ENCODE peak calls at places on chromosomes 3 and 15, in five cellular contexts. K is IMR-90, I is H9, H is H1, A is mesendoderm. B is an unnamed sample.
A peak's percentile ranks its signal among the peaks of the same experiment; 100 is the strongest.

GRCh38 chr3:16011376-16011775 is 163.1 kb upstream of the GALNT15 start:
- DNase-seq in I (no peak), H (no peak), A (no peak), K (peak; percentile 58), B (no peak)

GRCh38 chr15:43253431-43254403 is 13.0 kb downstream of the TGM5 start:
- DNase-seq in A (no peak), I (no peak), H (no peak), K (peak; percentile 18), B (no peak)

GRCh38 chr15:40105517-40106202 is 3.0 kb downstream of the BMF start:
- DNase-seq in I (no peak), A (no peak), H (no peak), K (no peak), B (no peak)

GRCh38 chr15:74845581-74845980 is 2.6 kb upstream of the ULK3 start:
- DNase-seq in H (no peak), K (no peak), A (no peak), I (no peak), B (no peak)

GRCh38 chr15:99414755-99415731 is 150.7 kb upstream of the MEF2A start:
- DNase-seq in H (no peak), K (no peak), A (no peak), I (peak; percentile 18), B (no peak)

GRCh38 chr3:151584603-151585002 is 123.7 kb upstream of the IGSF10 start:
- DNase-seq in H (no peak), I (no peak), A (no peak), K (no peak), B (no peak)

GRCh38 chr15:52493968-52494367 is 34.7 kb downstream of the MYO5A start:
- DNase-seq in H (no peak), A (no peak), K (peak; percentile 45), I (no peak), B (no peak)

GRCh38 chr3:17831366-17831765 is 88.9 kb upstream of the TBC1D5 start:
- DNase-seq in A (no peak), I (no peak), K (peak; percentile 9), H (no peak), B (no peak)

GRCh38 chr3:161221881-161222600 is 930 bp downstream of the NMD3 start:
- DNase-seq in K (peak; percentile 27), I (no peak), A (peak; percentile 17), H (no peak), B (no peak)

GRCh38 chr3:177622520-177622919 is 425.2 kb upstream of the TBL1XR1 start:
- DNase-seq in A (peak; percentile 51), K (no peak), I (no peak), H (no peak), B (no peak)

GRCh38 chr3:197041875-197042488 is 12.4 kb upstream of the MELTF start:
- DNase-seq in K (no peak), I (no peak), H (no peak), A (no peak), B (no peak)

GRCh38 chr3:117545484-117545883 is 835.9 kb downstream of the TUSC7 start:
- DNase-seq in H (no peak), A (no peak), I (no peak), K (no peak), B (no peak)
- H2AK5ac ChIP-seq in H (no peak overlapping the region), A (no peak overlapping the region), I (no peak overlapping the region), K (no peak overlapping the region), B (no peak overlapping the region)

GRCh38 chr3:119579366-119580147 is at the start of gene ADPRH:
- DNase-seq in K (peak; percentile 17), I (peak; percentile 82), H (no peak), A (peak; percentile 88), B (peak; percentile 68)

GRCh38 chr3:119582178-119582577 is 2.9 kb downstream of the ADPRH start:
- DNase-seq in K (peak; percentile 43), A (no peak), I (no peak), H (no peak), B (no peak)

GRCh38 chr3:119585193-119585592 is 5.9 kb downstream of the ADPRH start:
- DNase-seq in H (no peak), A (no peak), I (no peak), K (no peak), B (no peak)

GRCh38 chr3:119575507-119575906 is 3.8 kb upstream of the ADPRH start:
- DNase-seq in K (no peak), H (no peak), A (no peak), I (no peak), B (no peak)

DNA sequence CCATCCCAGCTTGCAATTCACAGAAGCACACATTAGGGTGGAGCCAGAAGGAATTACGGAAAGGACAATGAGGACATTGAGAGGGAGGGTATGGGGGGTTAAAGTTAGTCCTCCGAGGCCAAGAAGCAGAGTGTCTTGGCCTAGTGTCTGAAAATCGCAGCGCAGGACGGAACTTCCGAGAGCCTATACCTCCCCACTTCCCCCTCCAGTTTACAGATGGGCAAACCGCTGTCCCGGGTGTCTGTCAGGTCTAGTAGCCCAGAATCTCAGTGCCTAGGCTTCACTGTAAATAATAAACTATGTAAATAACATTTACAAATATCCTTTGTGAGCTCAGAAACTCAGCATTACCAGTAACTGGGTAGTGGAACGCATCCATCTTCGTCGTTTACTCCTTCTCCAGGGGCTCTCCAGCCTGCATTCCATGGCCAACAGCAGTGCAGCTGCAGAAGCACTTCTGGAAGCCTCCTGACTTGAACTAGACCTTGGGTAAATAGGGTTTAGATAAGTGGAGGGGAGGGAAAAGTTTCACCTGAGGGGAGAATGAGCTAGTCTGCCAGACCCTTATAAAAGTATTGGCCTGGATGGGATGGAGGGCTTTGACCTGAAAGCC is 962 bp downstream of the ADPRH start:
- DNase-seq in K (no peak), A (peak; percentile 81), I (peak; percentile 44), H (no peak), B (no peak)
- H3K4ac ChIP-seq in K (peak overlapping the region; percentile 39), A (no peak overlapping the region), I (no peak overlapping the region), H (no peak overlapping the region), B (no peak overlapping the region)

DNA sequence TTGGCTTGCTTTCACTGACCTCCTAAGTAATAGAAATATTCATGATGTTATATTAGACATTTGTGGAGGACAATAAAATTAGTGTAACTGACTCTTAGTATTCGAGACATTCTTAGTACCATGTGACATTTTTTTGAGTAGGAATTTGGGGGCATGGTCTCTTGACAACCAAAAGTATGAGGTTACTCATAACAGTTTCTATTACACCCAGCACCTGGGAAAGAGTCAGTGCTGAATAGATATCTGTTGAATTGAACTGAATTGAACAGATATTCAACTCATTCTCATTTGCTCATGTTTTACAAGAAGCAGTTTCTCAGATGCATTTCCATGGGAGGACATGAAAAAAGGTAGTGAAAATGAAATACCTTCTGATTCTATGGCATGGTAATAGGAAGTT is 84.4 kb downstream of the CMSS1 start:
- DNase-seq in I (no peak), A (no peak), K (peak; percentile 43), H (no peak), B (no peak)
- H3K4me1 ChIP-seq in I (no peaks in the 10 kb centered on the region), A (no peaks in the 10 kb centered on the region), K (peaks cover 8% of the 10 kb centered on the region), H (no peaks in the 10 kb centered on the region), B (peaks cover 10% of the 10 kb centered on the region)

DNA sequence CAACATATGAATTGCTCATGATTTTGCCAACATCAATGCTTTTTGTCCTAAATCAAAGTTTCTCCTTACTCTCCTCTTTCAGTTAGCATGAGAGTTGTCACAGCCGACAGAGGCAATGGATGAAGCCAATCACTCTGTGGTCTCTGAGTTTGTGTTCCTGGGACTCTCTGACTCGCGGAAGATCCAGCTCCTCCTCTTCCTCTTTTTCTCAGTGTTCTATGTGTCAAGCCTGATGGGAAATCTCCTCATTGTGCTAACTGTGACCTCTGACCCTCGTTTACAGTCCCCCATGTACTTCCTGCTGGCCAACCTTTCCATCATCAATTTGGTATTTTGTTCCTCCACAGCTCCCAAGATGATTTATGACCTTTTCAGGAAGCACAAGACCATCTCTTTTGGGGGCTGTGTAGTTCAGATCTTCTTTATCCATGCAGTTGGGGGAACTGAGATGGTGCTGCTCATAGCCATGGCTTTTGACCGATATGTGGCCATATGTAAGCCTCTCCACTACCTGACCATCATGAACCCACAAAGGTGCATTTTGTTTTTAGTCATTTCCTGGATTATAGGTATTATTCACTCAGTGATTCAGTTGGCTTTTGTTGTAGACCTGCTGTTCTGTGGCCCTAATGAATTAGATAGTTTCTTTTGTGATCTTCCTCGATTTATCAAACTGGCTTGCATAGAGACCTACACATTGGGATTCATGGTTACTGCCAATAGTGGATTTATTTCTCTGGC is 2.5 kb downstream of the OR4F6 start:
- DNase-seq in K (no peak), A (no peak), H (no peak), I (no peak), B (no peak)
- H2AK5ac ChIP-seq in K (peak overlapping the region; percentile 60), A (no peak overlapping the region), H (no peak overlapping the region), I (no peak overlapping the region), B (no peak overlapping the region)

GRCh38 chr15:89916660-89917059 is 3.9 kb upstream of the ARPIN start:
- DNase-seq in K (no peak), A (no peak), I (no peak), H (no peak), B (no peak)

GRCh38 chr15:89912145-89912673 is 543 bp downstream of the ARPIN start:
- DNase-seq in K (no peak), I (peak; percentile 61), H (no peak), A (peak; percentile 35), B (peak; percentile 26)

GRCh38 chr15:89909611-89910010 is 3.1 kb downstream of the ARPIN start:
- DNase-seq in K (no peak), A (no peak), H (no peak), I (no peak), B (no peak)

GRCh38 chr15:89910891-89911626 is 1.7 kb downstream of the ARPIN start:
- DNase-seq in A (no peak), I (no peak), K (no peak), H (no peak), B (no peak)

DNA sequence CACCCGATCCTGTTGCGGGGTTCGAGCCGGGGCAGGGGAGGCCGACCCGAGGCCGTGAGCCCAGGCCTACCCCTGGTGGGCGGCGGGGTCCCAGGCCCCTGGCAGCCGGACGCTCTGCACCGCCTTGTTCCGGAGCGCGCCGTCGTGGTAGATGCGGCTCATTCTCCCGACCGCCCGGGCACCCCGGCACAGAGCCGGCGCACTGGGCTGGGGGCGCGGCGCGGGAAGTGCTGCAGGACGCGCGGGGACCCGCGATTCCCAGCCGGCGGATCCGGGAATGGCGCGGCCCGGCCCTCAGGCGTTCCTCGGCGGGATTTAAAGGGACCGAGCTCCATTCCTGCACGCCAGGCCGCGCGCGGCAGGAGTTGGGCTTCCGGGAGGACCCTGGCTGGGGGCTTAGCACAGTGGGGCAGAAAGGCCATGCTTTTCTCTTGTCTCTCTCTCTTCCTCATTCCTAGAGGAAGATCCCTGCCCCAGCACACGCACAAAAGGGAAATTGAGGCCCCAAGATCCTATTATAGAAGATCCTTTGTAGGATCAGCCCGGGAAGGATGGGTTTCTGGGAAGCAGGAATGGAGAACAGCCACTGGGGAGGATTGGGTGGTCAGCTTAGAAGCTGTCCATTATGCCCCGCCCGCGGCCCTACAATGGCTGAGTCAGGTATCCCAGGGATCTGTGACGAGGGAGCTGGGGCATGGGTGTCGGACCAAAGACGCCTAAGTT is at the start of gene ARPIN:
- DNase-seq in A (peak; percentile 68), H (no peak), K (peak; percentile 32), I (peak; percentile 58), B (peak; percentile 48)
- H3K4ac ChIP-seq in A (peak within 1 kb of the TSS; percentile 93), H (no peak within 1 kb of the TSS), K (peak within 1 kb of the TSS; percentile 85), I (no peak within 1 kb of the TSS), B (peak within 1 kb of the TSS; percentile 96)

GRCh38 chr3:58019343-58019742 is 11.1 kb downstream of the FLNB start:
- DNase-seq in H (no peak), A (no peak), I (no peak), K (no peak), B (no peak)
- H3K4me1 ChIP-seq in H (peaks cover 14% of the 10 kb centered on the region), A (peaks cover 28% of the 10 kb centered on the region), I (peaks cover 22% of the 10 kb centered on the region), K (peaks cover 21% of the 10 kb centered on the region), B (peaks cover 2% of the 10 kb centered on the region)

B was measured in neuronal stem cell.